ENCODE peak calls at places on chromosomes 7 and 10, in ten cellular contexts. One of them, this sample, is unnamed.

GRCh38 chr10:20274580-20274979 is 458.3 kb downstream of the PLXDC2 start:
- DNase-seq in iPS DF 6.9: no peak
- DNase-seq in tibial nerve: no peak
- DNase-seq in stomach: no peak
- DNase-seq in H9: no peak
- DNase-seq in lower lobe of right lung: no peak
- DNase-seq in MM.1S: no peak
- DNase-seq in tibial artery: no peak
- DNase-seq in heart left ventricle: no peak
- DNase-seq in psoas muscle: no peak
- DNase-seq in this sample: no peak

GRCh38 chr10:88152720-88153119 is 289.3 kb downstream of the PTEN start:
- DNase-seq in tibial artery: no peak
- DNase-seq in psoas muscle: peak; percentile 19
- DNase-seq in stomach: no peak
- DNase-seq in H9: no peak
- DNase-seq in lower lobe of right lung: no peak
- DNase-seq in iPS DF 6.9: no peak
- DNase-seq in MM.1S: peak; percentile 55
- DNase-seq in tibial nerve: no peak
- DNase-seq in heart left ventricle: no peak
- DNase-seq in this sample: peak; percentile 78

GRCh38 chr10:124308351-124308645 is 110.4 kb downstream of the OAT start:
- DNase-seq in lower lobe of right lung: no peak
- DNase-seq in psoas muscle: no peak
- DNase-seq in tibial artery: no peak
- DNase-seq in stomach: no peak
- DNase-seq in MM.1S: no peak
- DNase-seq in tibial nerve: no peak
- DNase-seq in heart left ventricle: no peak
- DNase-seq in iPS DF 6.9: no peak
- DNase-seq in H9: no peak
- DNase-seq in this sample: no peak

GRCh38 chr10:9443758-9444157 is 1389.3 kb downstream of the GATA3 start:
- DNase-seq in psoas muscle: no peak
- DNase-seq in iPS DF 6.9: no peak
- DNase-seq in stomach: no peak
- DNase-seq in heart left ventricle: no peak
- DNase-seq in H9: no peak
- DNase-seq in MM.1S: no peak
- DNase-seq in lower lobe of right lung: no peak
- DNase-seq in tibial nerve: no peak
- DNase-seq in tibial artery: no peak
- DNase-seq in this sample: no peak

GRCh38 chr7:78043159-78043558 is 244.6 kb downstream of the PHTF2 start:
- DNase-seq in tibial artery: no peak
- DNase-seq in iPS DF 6.9: no peak
- DNase-seq in MM.1S: no peak
- DNase-seq in heart left ventricle: no peak
- DNase-seq in tibial nerve: no peak
- DNase-seq in stomach: no peak
- DNase-seq in H9: no peak
- DNase-seq in psoas muscle: no peak
- DNase-seq in lower lobe of right lung: no peak
- DNase-seq in this sample: no peak

GRCh38 chr10:132383026-132383565 is 13.9 kb upstream of the PWWP2B start:
- DNase-seq in heart left ventricle: no peak
- DNase-seq in stomach: no peak
- DNase-seq in lower lobe of right lung: no peak
- DNase-seq in psoas muscle: peak; percentile 4
- DNase-seq in tibial artery: no peak
- DNase-seq in MM.1S: no peak
- DNase-seq in tibial nerve: no peak
- DNase-seq in iPS DF 6.9: no peak
- DNase-seq in H9: no peak
- DNase-seq in this sample: no peak

GRCh38 chr7:91088156-91088555 is 176.1 kb upstream of the FZD1 start:
- DNase-seq in lower lobe of right lung: no peak
- DNase-seq in MM.1S: no peak
- DNase-seq in psoas muscle: no peak
- DNase-seq in H9: no peak
- DNase-seq in stomach: no peak
- DNase-seq in heart left ventricle: no peak
- DNase-seq in iPS DF 6.9: no peak
- DNase-seq in tibial nerve: no peak
- DNase-seq in tibial artery: no peak
- DNase-seq in this sample: no peak

GRCh38 chr7:50703654-50704053 is 79.0 kb downstream of the GRB10 start:
- DNase-seq in lower lobe of right lung: no peak
- DNase-seq in tibial nerve: no peak
- DNase-seq in iPS DF 6.9: no peak
- DNase-seq in psoas muscle: no peak
- DNase-seq in MM.1S: no peak
- DNase-seq in tibial artery: no peak
- DNase-seq in stomach: no peak
- DNase-seq in heart left ventricle: no peak
- DNase-seq in H9: no peak
- DNase-seq in this sample: no peak

GRCh38 chr10:49679480-49679893 is at the start of gene C10orf53:
- DNase-seq in stomach: no peak
- DNase-seq in H9: peak; percentile 88
- DNase-seq in psoas muscle: no peak
- DNase-seq in tibial artery: no peak
- DNase-seq in iPS DF 6.9: peak; percentile 41
- DNase-seq in MM.1S: no peak
- DNase-seq in tibial nerve: no peak
- DNase-seq in heart left ventricle: peak; percentile 35
- DNase-seq in lower lobe of right lung: peak; percentile 47
- DNase-seq in this sample: peak; percentile 32

GRCh38 chr7:102872460-102872859 is 40.3 kb upstream of the LRRC17 start:
- DNase-seq in stomach: no peak
- DNase-seq in tibial artery: no peak
- DNase-seq in heart left ventricle: no peak
- DNase-seq in H9: no peak
- DNase-seq in lower lobe of right lung: no peak
- DNase-seq in iPS DF 6.9: no peak
- DNase-seq in tibial nerve: no peak
- DNase-seq in psoas muscle: no peak
- DNase-seq in MM.1S: no peak
- DNase-seq in this sample: peak; percentile 79

GRCh38 chr10:75887369-75887768 is 455.9 kb downstream of the LRMDA start:
- DNase-seq in stomach: no peak
- DNase-seq in iPS DF 6.9: no peak
- DNase-seq in psoas muscle: no peak
- DNase-seq in H9: no peak
- DNase-seq in lower lobe of right lung: no peak
- DNase-seq in tibial nerve: no peak
- DNase-seq in MM.1S: no peak
- DNase-seq in tibial artery: no peak
- DNase-seq in heart left ventricle: no peak
- DNase-seq in this sample: no peak

GRCh38 chr10:75889051-75889450 is 457.6 kb downstream of the LRMDA start:
- DNase-seq in H9: no peak
- DNase-seq in tibial nerve: no peak
- DNase-seq in lower lobe of right lung: no peak
- DNase-seq in psoas muscle: no peak
- DNase-seq in MM.1S: no peak
- DNase-seq in iPS DF 6.9: no peak
- DNase-seq in heart left ventricle: no peak
- DNase-seq in tibial artery: no peak
- DNase-seq in stomach: no peak
- DNase-seq in this sample: no peak

GRCh38 chr10:75884808-75885207 is 453.4 kb downstream of the LRMDA start:
- DNase-seq in lower lobe of right lung: no peak
- DNase-seq in heart left ventricle: no peak
- DNase-seq in stomach: no peak
- DNase-seq in tibial nerve: no peak
- DNase-seq in MM.1S: no peak
- DNase-seq in H9: no peak
- DNase-seq in psoas muscle: no peak
- DNase-seq in tibial artery: no peak
- DNase-seq in iPS DF 6.9: no peak
- DNase-seq in this sample: no peak

GRCh38 chr10:75883081-75883480 is 451.7 kb downstream of the LRMDA start:
- DNase-seq in lower lobe of right lung: no peak
- DNase-seq in H9: no peak
- DNase-seq in stomach: no peak
- DNase-seq in tibial artery: no peak
- DNase-seq in tibial nerve: no peak
- DNase-seq in iPS DF 6.9: no peak
- DNase-seq in psoas muscle: no peak
- DNase-seq in MM.1S: no peak
- DNase-seq in heart left ventricle: no peak
- DNase-seq in this sample: no peak

GRCh38 chr10:75887981-75888380 is 456.6 kb downstream of the LRMDA start:
- DNase-seq in iPS DF 6.9: no peak
- DNase-seq in tibial nerve: no peak
- DNase-seq in stomach: no peak
- DNase-seq in H9: no peak
- DNase-seq in heart left ventricle: no peak
- DNase-seq in MM.1S: no peak
- DNase-seq in psoas muscle: no peak
- DNase-seq in lower lobe of right lung: no peak
- DNase-seq in tibial artery: no peak
- DNase-seq in this sample: no peak
- H3K27me3 ChIP-seq in iPS DF 6.9: no peaks in the 10 kb centered on the region
- H3K27me3 ChIP-seq in tibial nerve: no peaks in the 10 kb centered on the region
- H3K27me3 ChIP-seq in stomach: no peaks in the 10 kb centered on the region
- H3K27me3 ChIP-seq in H9: no peaks in the 10 kb centered on the region
- H3K27me3 ChIP-seq in heart left ventricle: no peaks in the 10 kb centered on the region
- H3K27me3 ChIP-seq in MM.1S: no peaks in the 10 kb centered on the region
- H3K27me3 ChIP-seq in psoas muscle: no peaks in the 10 kb centered on the region
- H3K27me3 ChIP-seq in lower lobe of right lung: no peaks in the 10 kb centered on the region
- H3K27me3 ChIP-seq in tibial artery: no peaks in the 10 kb centered on the region
- H3K27me3 ChIP-seq in this sample: no peaks in the 10 kb centered on the region

GRCh38 chr7:150969483-150969874 is 8.6 kb downstream of the KCNH2 start:
- DNase-seq in MM.1S: no peak
- DNase-seq in tibial artery: no peak
- DNase-seq in psoas muscle: no peak
- DNase-seq in stomach: no peak
- DNase-seq in tibial nerve: no peak
- DNase-seq in H9: no peak
- DNase-seq in heart left ventricle: no peak
- DNase-seq in iPS DF 6.9: no peak
- DNase-seq in lower lobe of right lung: no peak
- DNase-seq in this sample: no peak

GRCh38 chr7:150970424-150970823 is 7.7 kb downstream of the KCNH2 start:
- DNase-seq in stomach: no peak
- DNase-seq in lower lobe of right lung: no peak
- DNase-seq in H9: no peak
- DNase-seq in heart left ventricle: no peak
- DNase-seq in tibial nerve: no peak
- DNase-seq in psoas muscle: no peak
- DNase-seq in tibial artery: no peak
- DNase-seq in iPS DF 6.9: no peak
- DNase-seq in MM.1S: no peak
- DNase-seq in this sample: no peak

GRCh38 chr7:150972094-150972493 is 6.0 kb downstream of the KCNH2 start:
- DNase-seq in tibial artery: no peak
- DNase-seq in lower lobe of right lung: no peak
- DNase-seq in H9: no peak
- DNase-seq in iPS DF 6.9: no peak
- DNase-seq in psoas muscle: no peak
- DNase-seq in MM.1S: no peak
- DNase-seq in heart left ventricle: peak; percentile 81
- DNase-seq in tibial nerve: no peak
- DNase-seq in stomach: no peak
- DNase-seq in this sample: no peak

GRCh38 chr7:150972746-150973145 is 5.4 kb downstream of the KCNH2 start:
- DNase-seq in MM.1S: no peak
- DNase-seq in lower lobe of right lung: no peak
- DNase-seq in iPS DF 6.9: no peak
- DNase-seq in stomach: no peak
- DNase-seq in heart left ventricle: no peak
- DNase-seq in psoas muscle: no peak
- DNase-seq in tibial artery: no peak
- DNase-seq in H9: no peak
- DNase-seq in tibial nerve: no peak
- DNase-seq in this sample: no peak

GRCh38 chr7:150971242-150972048 is 6.7 kb downstream of the KCNH2 start:
- DNase-seq in lower lobe of right lung: no peak
- DNase-seq in psoas muscle: no peak
- DNase-seq in iPS DF 6.9: no peak
- DNase-seq in heart left ventricle: peak; percentile 76
- DNase-seq in H9: no peak
- DNase-seq in tibial nerve: no peak
- DNase-seq in tibial artery: no peak
- DNase-seq in stomach: no peak
- DNase-seq in MM.1S: no peak
- DNase-seq in this sample: no peak
- H3K27ac ChIP-seq in lower lobe of right lung: no peak overlapping the region
- H3K27ac ChIP-seq in psoas muscle: no peak overlapping the region
- H3K27ac ChIP-seq in iPS DF 6.9: no peak overlapping the region
- H3K27ac ChIP-seq in heart left ventricle: peak overlapping the region; percentile 67
- H3K27ac ChIP-seq in H9: no peak overlapping the region
- H3K27ac ChIP-seq in tibial nerve: no peak overlapping the region
- H3K27ac ChIP-seq in tibial artery: no peak overlapping the region
- H3K27ac ChIP-seq in stomach: peak overlapping the region; percentile 87
- H3K27ac ChIP-seq in MM.1S: no peak overlapping the region
- H3K27ac ChIP-seq in this sample: no peak overlapping the region

GRCh38 chr7:35029311-35029710 is 8.0 kb downstream of the DPY19L1 start:
- DNase-seq in psoas muscle: no peak
- DNase-seq in lower lobe of right lung: no peak
- DNase-seq in stomach: no peak
- DNase-seq in tibial artery: no peak
- DNase-seq in iPS DF 6.9: no peak
- DNase-seq in MM.1S: no peak
- DNase-seq in H9: no peak
- DNase-seq in heart left ventricle: no peak
- DNase-seq in tibial nerve: no peak
- DNase-seq in this sample: no peak
- H3K4me1 ChIP-seq in psoas muscle: peaks cover 3% of the 10 kb centered on the region
- H3K4me1 ChIP-seq in lower lobe of right lung: no peaks in the 10 kb centered on the region
- H3K4me1 ChIP-seq in stomach: peaks cover 12% of the 10 kb centered on the region
- H3K4me1 ChIP-seq in tibial artery: peaks cover 8% of the 10 kb centered on the region
- H3K4me1 ChIP-seq in iPS DF 6.9: no peaks in the 10 kb centered on the region
- H3K4me1 ChIP-seq in MM.1S: peaks cover 43% of the 10 kb centered on the region
- H3K4me1 ChIP-seq in H9: no peaks in the 10 kb centered on the region
- H3K4me1 ChIP-seq in heart left ventricle: peaks cover 13% of the 10 kb centered on the region
- H3K4me1 ChIP-seq in tibial nerve: no peaks in the 10 kb centered on the region
- H3K4me1 ChIP-seq in this sample: no peaks in the 10 kb centered on the region

DNA sequence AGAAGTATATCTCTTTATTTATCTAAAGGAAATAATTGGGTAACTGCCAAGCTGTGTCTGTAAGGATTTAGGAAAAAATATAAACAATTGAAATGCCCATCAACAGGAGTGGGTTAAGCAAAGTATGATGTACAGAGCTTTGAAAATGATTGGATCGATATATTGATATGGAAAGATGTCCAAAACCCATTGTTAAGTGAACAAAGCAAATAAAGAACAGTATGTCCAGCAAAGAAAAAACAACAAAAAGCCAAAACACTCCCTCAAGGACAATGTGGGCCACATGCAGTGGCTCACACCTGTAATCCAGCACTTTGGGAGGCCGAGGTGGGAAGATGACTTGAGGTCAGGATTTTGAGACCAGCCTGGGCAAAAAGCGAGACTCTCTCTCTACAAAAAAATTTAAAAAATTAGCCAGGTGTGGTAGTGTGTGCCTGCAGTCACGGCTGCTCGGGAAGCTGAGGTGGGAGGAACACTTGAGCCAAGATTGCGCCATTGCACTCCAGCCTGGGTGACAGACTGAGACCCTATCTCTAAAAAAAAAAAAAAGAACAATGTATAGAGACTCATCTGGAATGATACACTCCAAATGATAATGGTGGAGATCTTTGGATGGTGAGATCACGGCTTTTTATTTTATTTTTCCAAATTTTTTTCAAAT is 37.9 kb downstream of the XRCC2 start:
- DNase-seq in iPS DF 6.9: no peak
- DNase-seq in H9: no peak
- DNase-seq in heart left ventricle: no peak
- DNase-seq in tibial artery: no peak
- DNase-seq in lower lobe of right lung: no peak
- DNase-seq in tibial nerve: no peak
- DNase-seq in psoas muscle: no peak
- DNase-seq in MM.1S: no peak
- DNase-seq in stomach: no peak
- DNase-seq in this sample: no peak
- H3K27me3 ChIP-seq in iPS DF 6.9: no peaks in the 10 kb centered on the region
- H3K27me3 ChIP-seq in H9: no peaks in the 10 kb centered on the region
- H3K27me3 ChIP-seq in heart left ventricle: no peaks in the 10 kb centered on the region
- H3K27me3 ChIP-seq in tibial artery: no peaks in the 10 kb centered on the region
- H3K27me3 ChIP-seq in lower lobe of right lung: no peaks in the 10 kb centered on the region
- H3K27me3 ChIP-seq in tibial nerve: no peaks in the 10 kb centered on the region
- H3K27me3 ChIP-seq in psoas muscle: no peaks in the 10 kb centered on the region
- H3K27me3 ChIP-seq in MM.1S: no peaks in the 10 kb centered on the region
- H3K27me3 ChIP-seq in stomach: no peaks in the 10 kb centered on the region
- H3K27me3 ChIP-seq in this sample: no peaks in the 10 kb centered on the region

This sample was measured in SJSA1.